ENCODE peak calls at places on chromosomes 12 and 14, in nine cellular contexts. H is lower lobe of right lung, R is adrenal gland, V is AG04450, Q is AG09309, U is neural progenitor cell, N is A549, C is GM10248, K is kidney epithelial cell. O is an unnamed sample.

GRCh38 chr14:75126121-75126544 is 715 bp downstream of the NEK9 start:
- DNase-seq in H (no peak), N (no peak), Q (no peak), R (no peak), U (no peak), V (no peak), C (no peak), K (no peak), O (no peak)

GRCh38 chr12:56676851-56677601 is 11.1 kb downstream of the PTGES3 start:
- DNase-seq in K (no peak), N (no peak), Q (no peak), V (no peak), U (no peak), C (no peak), R (no peak), H (no peak), O (no peak)

GRCh38 chr14:104553166-104554087 is 26.1 kb upstream of the C14orf180 start:
- DNase-seq in N (no peak), V (no peak), H (peak; percentile 41), K (no peak), Q (no peak), C (no peak), U (no peak), R (peak; percentile 4), O (no peak)

GRCh38 chr14:57533214-57533613 is 39.6 kb upstream of the CCDC198 start:
- DNase-seq in V (no peak), R (peak; percentile 10), C (no peak), Q (no peak), N (peak; percentile 36), H (no peak), U (peak; percentile 61), K (no peak), O (no peak)

GRCh38 chr12:104457746-104458644 is 1.2 kb downstream of the CHST11 start:
- DNase-seq in Q (no peak), U (peak; percentile 55), V (no peak), R (peak; percentile 26), C (peak; percentile 70), N (peak; percentile 27), K (no peak), H (peak; percentile 63), O (no peak)

GRCh38 chr14:100282766-100283419 is 23.4 kb downstream of the SLC25A29 start:
- DNase-seq in R (no peak), K (no peak), U (no peak), H (no peak), C (no peak), N (no peak), V (no peak), Q (no peak), O (no peak)

GRCh38 chr12:31897791-31898503 is 61.3 kb upstream of the RESF1 start:
- DNase-seq in V (no peak), C (no peak), Q (no peak), N (peak; percentile 30), K (no peak), R (peak; percentile 44), H (peak; percentile 55), U (peak; percentile 29), O (no peak)

GRCh38 chr14:103905861-103906456 is 22.3 kb upstream of the TDRD9 start:
- DNase-seq in C (no peak), U (peak; percentile 61), H (peak; percentile 36), Q (no peak), K (no peak), N (no peak), V (no peak), R (no peak), O (no peak)

GRCh38 chr14:49880267-49881064 is 12.4 kb upstream of the ARF6 start:
- DNase-seq in V (no peak), C (no peak), N (no peak), Q (no peak), U (no peak), H (no peak), R (no peak), K (no peak), O (no peak)
- TF ChIP-seq CTCF in V (no peak), C (no peak), N (no peak), Q (no peak), U (no peak), H (no peak), R (no peak), K (no peak), O (no peak)

GRCh38 chr12:15227004-15227679 is 5.9 kb upstream of the RERG start:
- DNase-seq in K (no peak), V (no peak), Q (peak; percentile 7), C (peak; percentile 30), H (peak; percentile 52), N (peak; percentile 61), U (peak; percentile 68), R (peak; percentile 36), O (no peak)
- TF ChIP-seq CTCF in K (peak; percentile 60), V (peak; percentile 69), Q (peak; percentile 68), C (peak; percentile 52), H (peak; percentile 62), N (peak; percentile 71), U (peak; percentile 72), R (peak; percentile 60), O (peak; percentile 68)

GRCh38 chr14:88380405-88380804 is 5.1 kb upstream of the SPATA7 start:
- DNase-seq in N (peak; percentile 18), U (no peak), K (no peak), C (peak; percentile 13), H (no peak), R (no peak), Q (no peak), V (no peak), O (no peak)
- TF ChIP-seq CTCF in N (peak; percentile 47), U (peak; percentile 51), K (peak; percentile 17), C (peak; percentile 18), H (no peak), R (peak; percentile 9), Q (peak; percentile 15), V (peak; percentile 42), O (no peak)

GRCh38 chr14:65709576-65709975 is 297.0 kb downstream of the FUT8 start:
- DNase-seq in R (peak; percentile 21), Q (no peak), H (no peak), C (no peak), V (no peak), U (no peak), N (no peak), K (no peak), O (no peak)

GRCh38 chr14:65703996-65704395 is 291.5 kb downstream of the FUT8 start:
- DNase-seq in H (no peak), R (no peak), U (no peak), V (no peak), C (no peak), K (no peak), Q (no peak), N (no peak), O (no peak)

GRCh38 chr14:65704850-65705249 is 292.3 kb downstream of the FUT8 start:
- DNase-seq in N (no peak), H (no peak), U (no peak), V (no peak), Q (no peak), R (no peak), K (no peak), C (no peak), O (no peak)

GRCh38 chr14:65704412-65704811 is 291.9 kb downstream of the FUT8 start:
- DNase-seq in V (peak; percentile 10), N (no peak), R (no peak), H (no peak), C (no peak), K (no peak), U (no peak), Q (peak; percentile 35), O (no peak)
- TF ChIP-seq CTCF in V (no peak), N (no peak), R (no peak), H (no peak), C (no peak), K (no peak), U (no peak), Q (no peak), O (no peak)

GRCh38 chr12:57958061-57958657 is 16.8 kb downstream of the ATP23 start:
- DNase-seq in N (no peak), K (no peak), C (no peak), Q (no peak), H (no peak), V (no peak), U (no peak), R (no peak), O (no peak)
- TF ChIP-seq CTCF in N (no peak), K (no peak), C (no peak), Q (no peak), H (no peak), V (no peak), U (no peak), R (no peak), O (no peak)

GRCh38 chr12:107522692-107523477 is 162.7 kb upstream of the PWP1 start:
- DNase-seq in Q (no peak), V (no peak), U (peak; percentile 61), N (peak; percentile 40), K (no peak), R (no peak), C (no peak), H (no peak), O (no peak)
- TF ChIP-seq CTCF in Q (no peak), V (peak; percentile 28), U (peak; percentile 63), N (peak; percentile 21), K (peak; percentile 14), R (no peak), C (no peak), H (no peak), O (no peak)

DNA sequence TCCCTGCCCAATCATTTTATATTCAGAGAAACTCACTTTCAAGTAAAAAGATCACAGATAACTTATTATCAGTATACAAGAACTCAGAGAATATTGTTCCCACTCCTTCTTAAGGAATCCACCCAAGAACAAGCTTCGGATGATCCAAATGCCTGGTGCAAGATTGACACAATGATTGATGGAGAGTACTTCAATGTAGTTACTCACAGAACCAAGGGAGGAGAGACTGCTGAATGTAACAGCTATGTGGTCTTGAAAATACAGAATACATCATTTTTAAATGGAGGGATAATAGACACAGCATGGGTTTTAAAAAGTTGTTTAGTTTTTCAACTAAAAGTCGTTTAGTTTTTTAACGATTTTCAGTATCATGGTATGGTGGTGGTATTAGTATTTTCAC is 38.4 kb upstream of the SELPLG start:
- DNase-seq in U (no peak), V (no peak), C (no peak), N (no peak), H (no peak), R (no peak), K (no peak), Q (no peak), O (no peak)
- TF ChIP-seq CTCF in U (no peak), V (no peak), C (no peak), N (no peak), H (no peak), R (no peak), K (no peak), Q (no peak), O (no peak)

DNA sequence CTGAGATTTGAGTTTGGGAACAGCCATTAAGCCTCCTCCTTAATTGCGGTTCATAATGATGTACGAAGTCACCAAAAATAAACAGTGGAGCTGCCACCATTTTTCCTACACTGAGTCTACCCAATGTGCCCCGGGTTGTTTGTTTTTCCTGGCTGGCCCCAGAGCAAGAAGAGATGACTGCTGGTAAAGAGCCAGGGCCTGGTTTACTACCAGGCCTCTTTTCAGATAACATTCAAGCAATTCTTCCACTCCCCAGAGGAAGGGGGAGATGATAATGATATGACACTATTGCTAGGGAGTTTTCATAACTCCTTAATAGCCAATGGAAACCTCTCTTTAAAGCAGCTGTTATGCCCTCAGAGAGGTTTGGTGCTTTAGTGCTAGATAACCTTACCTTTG is 42.3 kb downstream of the BRAP start:
- DNase-seq in K (no peak), N (no peak), C (no peak), R (peak; percentile 35), Q (no peak), V (peak; percentile 64), H (no peak), U (no peak), O (no peak)
- TF ChIP-seq CTCF in K (no peak), N (no peak), C (no peak), R (no peak), Q (no peak), V (no peak), H (no peak), U (no peak), O (no peak)

O was measured in mesothelial cell of epicardium.